ENCODE peak calls at places on chromosomes 3 and 15, in seven cellular contexts. H, Z, S, B, V, I and L are unnamed samples.

GRCh38 chr3:172104471-172105072 is 65.2 kb downstream of the FNDC3B start:
- DNase-seq in H (no peak), Z (peak), S (no peak), B (no peak), V (peak), I (no peak), L (no peak)

GRCh38 chr3:143578810-143579425 is 269.4 kb downstream of the SLC9A9 start:
- DNase-seq in H (no peak), Z (no peak), S (no peak), B (no peak), V (no peak), I (no peak), L (no peak)

GRCh38 chr3:46558184-46559029 is 7.7 kb downstream of the LRRC2 start:
- DNase-seq in H (peak), Z (peak), S (peak), B (peak), V (peak), I (peak), L (peak)

GRCh38 chr15:85141601-85142185 is 160.0 kb downstream of the PDE8A start:
- DNase-seq in H (no peak), Z (no peak), S (no peak), B (no peak), V (no peak), I (no peak), L (no peak)

GRCh38 chr3:10758304-10759037 is 57.6 kb upstream of the SLC6A11 start:
- DNase-seq in H (peak), Z (peak), S (peak), B (peak), V (peak), I (no peak), L (peak)

GRCh38 chr3:135310317-135310716 is 515.3 kb downstream of the EPHB1 start:
- DNase-seq in H (no peak), Z (no peak), S (no peak), B (no peak), V (no peak), I (no peak), L (no peak)

GRCh38 chr3:138136208-138136607 is 4.0 kb upstream of the A4GNT start:
- DNase-seq in H (no peak), Z (no peak), S (no peak), B (no peak), V (no peak), I (no peak), L (no peak)

GRCh38 chr3:172877011-172877410 is 126.5 kb downstream of the ECT2 start:
- DNase-seq in H (no peak), Z (peak), S (no peak), B (no peak), V (no peak), I (no peak), L (no peak)

GRCh38 chr15:97078556-97078955 is 748.1 kb downstream of the NR2F2 start:
- DNase-seq in H (no peak), Z (no peak), S (no peak), B (no peak), V (no peak), I (no peak), L (no peak)

GRCh38 chr3:81758275-81758674 is 3.2 kb downstream of the GBE1 start:
- DNase-seq in H (no peak), Z (no peak), S (no peak), B (no peak), V (no peak), I (no peak), L (no peak)

GRCh38 chr15:84973492-84974460 is 7.9 kb upstream of the PDE8A start:
- DNase-seq in H (no peak), Z (no peak), S (no peak), B (no peak), V (no peak), I (peak), L (no peak)

GRCh38 chr15:91995146-91995545 is 141.6 kb downstream of the SLCO3A1 start:
- DNase-seq in H (no peak), Z (no peak), S (no peak), B (no peak), V (no peak), I (no peak), L (no peak)